ENCODE peak calls at places on chromosomes 4 and X, in nine cellular contexts. D is ovary, L is neural crest cell, Z is foreskin fibroblast, V is heart left ventricle, I is endodermal cell, O is GM10248, E is PC-3, W is K562. N is an unnamed sample.

GRCh38 chrX:129773649-129774458 is 5.9 kb upstream of the SASH3 start:
- DNase-seq in D (no peak), L (no peak), Z (no peak), V (no peak), I (no peak), O (no peak), E (no peak), W (no peak), N (no peak)

GRCh38 chrX:56615282-56615681 is 51.9 kb downstream of the UBQLN2 start:
- DNase-seq in D (no peak), L (no peak), Z (no peak), V (no peak), I (no peak), O (no peak), E (no peak), W (no peak), N (no peak)

GRCh38 chr4:142350886-142351285 is 495.2 kb downstream of the INPP4B start:
- DNase-seq in D (no peak), L (no peak), Z (peak), V (no peak), I (no peak), O (no peak), E (peak), W (no peak), N (no peak)

GRCh38 chr4:156335721-156336120 is 382.1 kb upstream of the CTSO start:
- DNase-seq in D (no peak), L (no peak), Z (no peak), V (no peak), I (no peak), O (no peak), E (no peak), W (no peak), N (no peak)

GRCh38 chr4:108486046-108486445 is 134.3 kb upstream of the RPL34 start:
- DNase-seq in D (no peak), L (no peak), Z (no peak), V (no peak), I (no peak), O (no peak), E (no peak), W (no peak), N (no peak)

GRCh38 chr4:71304289-71304850 is 34.5 kb upstream of the SLC4A4 start:
- DNase-seq in D (no peak), L (no peak), Z (peak), V (no peak), I (no peak), O (no peak), E (peak), W (no peak), N (no peak)

GRCh38 chrX:1412551-1413161 is 20.7 kb upstream of the SLC25A6 start:
- DNase-seq in D (no peak), L (no peak), Z (no peak), V (no peak), I (no peak), O (no peak), E (no peak), W (no peak), N (no peak)

GRCh38 chr4:53476232-53477037 is 99.0 kb downstream of the FIP1L1 start:
- DNase-seq in D (no peak), L (no peak), Z (peak), V (no peak), I (peak), O (no peak), E (peak), W (peak), N (no peak)

GRCh38 chr4:92091335-92091734 is 212.4 kb upstream of the GRID2 start:
- DNase-seq in D (no peak), L (no peak), Z (no peak), V (no peak), I (peak), O (no peak), E (peak), W (peak), N (peak)

GRCh38 chr4:137711502-137711901 is 179.2 kb upstream of the PCDH18 start:
- DNase-seq in D (no peak), L (no peak), Z (no peak), V (no peak), I (peak), O (no peak), E (no peak), W (no peak), N (peak)

GRCh38 chr4:56118055-56118454 is 169.3 kb downstream of the CEP135 start:
- DNase-seq in D (no peak), L (no peak), Z (no peak), V (no peak), I (no peak), O (no peak), E (no peak), W (no peak), N (no peak)

GRCh38 chr4:56106755-56107154 is 158.0 kb downstream of the CEP135 start:
- DNase-seq in D (no peak), L (no peak), Z (no peak), V (no peak), I (no peak), O (no peak), E (no peak), W (no peak), N (no peak)

GRCh38 chr4:56112377-56112776 is 163.6 kb downstream of the CEP135 start:
- DNase-seq in D (no peak), L (no peak), Z (no peak), V (no peak), I (peak), O (no peak), E (no peak), W (no peak), N (no peak)
- TF ChIP-seq CTCF in D (no peak), L (no peak), Z (no peak), V (no peak), I (peak), O (no peak), E (peak), W (no peak), N (no peak)

GRCh38 chrX:145393702-145394235 is 146.5 kb downstream of the SPANXN1 start:
- DNase-seq in D (no peak), L (no peak), Z (no peak), V (no peak), I (peak), O (no peak), E (peak), W (peak), N (no peak)
- TF ChIP-seq CTCF in D (no peak), L (peak), Z (no peak), V (no peak), I (peak), O (no peak), E (peak), W (no peak), N (no peak)

GRCh38 chr4:4329496-4329895 is 39.4 kb downstream of the ZBTB49 start:
- DNase-seq in D (no peak), L (no peak), Z (no peak), V (no peak), I (peak), O (no peak), E (no peak), W (no peak), N (no peak)

GRCh38 chr4:4328840-4329239 is 38.8 kb downstream of the ZBTB49 start:
- DNase-seq in D (no peak), L (no peak), Z (no peak), V (no peak), I (peak), O (no peak), E (no peak), W (no peak), N (no peak)

GRCh38 chr4:4332529-4332928 is 42.5 kb downstream of the ZBTB49 start:
- DNase-seq in D (no peak), L (no peak), Z (no peak), V (no peak), I (no peak), O (no peak), E (no peak), W (no peak), N (no peak)

GRCh38 chr4:4333265-4333706 is 43.2 kb downstream of the ZBTB49 start:
- DNase-seq in D (peak), L (no peak), Z (peak), V (peak), I (no peak), O (no peak), E (peak), W (no peak), N (no peak)

GRCh38 chr4:4330794-4331193 is 40.7 kb downstream of the ZBTB49 start:
- DNase-seq in D (no peak), L (no peak), Z (no peak), V (no peak), I (no peak), O (no peak), E (no peak), W (no peak), N (no peak)
- TF ChIP-seq CTCF in D (no peak), L (no peak), Z (no peak), V (no peak), I (no peak), O (no peak), E (no peak), W (no peak), N (no peak)

GRCh38 chrX:101357166-101357795 is 8.7 kb upstream of the TIMM8A start:
- DNase-seq in D (no peak), L (no peak), Z (peak), V (no peak), I (peak), O (no peak), E (peak), W (peak), N (no peak)
- TF ChIP-seq CTCF in D (no peak), L (peak), Z (no peak), V (no peak), I (peak), O (peak), E (peak), W (peak), N (peak)

DNA sequence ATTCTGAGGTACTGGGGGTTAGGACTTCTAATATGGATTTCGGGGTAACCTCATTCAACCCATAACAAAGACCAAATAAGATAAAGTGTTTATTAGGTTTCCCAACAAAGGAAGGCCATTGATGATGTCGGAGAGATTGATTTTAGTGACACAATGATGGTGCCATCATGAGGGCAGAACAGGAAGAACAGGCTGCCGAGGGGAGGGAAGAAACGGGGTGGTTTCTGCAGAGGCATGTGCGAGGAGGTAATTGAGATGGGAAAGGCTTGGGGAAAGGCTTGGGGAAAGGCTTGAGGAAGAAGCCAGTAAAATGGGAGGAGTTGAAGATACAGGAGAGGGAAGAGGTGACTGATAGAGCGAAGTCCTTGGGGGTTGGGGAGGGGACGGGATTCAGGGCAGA is 6.2 kb downstream of the HPSE start:
- DNase-seq in D (no peak), L (no peak), Z (peak), V (no peak), I (peak), O (no peak), E (no peak), W (peak), N (no peak)
- TF ChIP-seq CTCF in D (no peak), L (peak), Z (no peak), V (no peak), I (peak), O (no peak), E (no peak), W (peak), N (no peak)

DNA sequence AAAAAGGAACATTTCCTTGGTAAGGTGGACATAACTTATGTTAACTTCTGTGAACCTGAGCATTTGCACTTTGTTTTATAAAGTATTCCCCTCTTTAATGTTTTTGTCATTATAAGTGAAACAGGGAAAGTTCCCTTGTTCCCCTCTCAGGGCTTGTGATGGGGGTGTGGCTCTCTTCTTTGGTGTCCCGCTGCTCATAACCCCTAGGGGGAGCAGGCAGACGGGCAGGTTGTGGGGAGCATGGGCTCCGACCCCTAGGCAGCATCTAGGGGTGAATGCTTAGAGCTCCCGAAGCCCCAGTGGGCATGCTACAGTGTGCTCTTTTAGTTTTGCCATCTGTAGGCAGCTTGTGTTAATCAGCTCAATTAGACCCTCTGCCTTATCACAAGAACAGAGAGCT is 200.4 kb downstream of the DACH2 start:
- DNase-seq in D (no peak), L (no peak), Z (no peak), V (no peak), I (peak), O (no peak), E (no peak), W (peak), N (peak)
- TF ChIP-seq CTCF in D (no peak), L (peak), Z (no peak), V (no peak), I (peak), O (no peak), E (peak), W (no peak), N (no peak)

GRCh38 chrX:100413231-100413630 is 3.2 kb upstream of the PCDH19 start:
- DNase-seq in D (peak), L (peak), Z (peak), V (no peak), I (peak), O (peak), E (peak), W (peak), N (peak)
- TF ChIP-seq CTCF in D (peak), L (peak), Z (peak), V (peak), I (peak), O (peak), E (peak), W (no peak), N (peak)

GRCh38 chrX:103628386-103629290 is at the start of gene TCEAL1:
- DNase-seq in D (peak), L (peak), Z (peak), V (peak), I (peak), O (peak), E (peak), W (peak), N (peak)

GRCh38 chrX:103630171-103630511 is 1.4 kb downstream of the TCEAL1 start:
- DNase-seq in D (no peak), L (no peak), Z (no peak), V (no peak), I (no peak), O (no peak), E (no peak), W (no peak), N (no peak)

GRCh38 chrX:103631145-103631544 is 2.4 kb downstream of the TCEAL1 start:
- DNase-seq in D (peak), L (no peak), Z (no peak), V (no peak), I (no peak), O (no peak), E (no peak), W (no peak), N (no peak)

GRCh38 chrX:103626855-103627254 is 1.9 kb upstream of the TCEAL1 start:
- DNase-seq in D (no peak), L (no peak), Z (peak), V (no peak), I (no peak), O (no peak), E (peak), W (no peak), N (no peak)

DNA sequence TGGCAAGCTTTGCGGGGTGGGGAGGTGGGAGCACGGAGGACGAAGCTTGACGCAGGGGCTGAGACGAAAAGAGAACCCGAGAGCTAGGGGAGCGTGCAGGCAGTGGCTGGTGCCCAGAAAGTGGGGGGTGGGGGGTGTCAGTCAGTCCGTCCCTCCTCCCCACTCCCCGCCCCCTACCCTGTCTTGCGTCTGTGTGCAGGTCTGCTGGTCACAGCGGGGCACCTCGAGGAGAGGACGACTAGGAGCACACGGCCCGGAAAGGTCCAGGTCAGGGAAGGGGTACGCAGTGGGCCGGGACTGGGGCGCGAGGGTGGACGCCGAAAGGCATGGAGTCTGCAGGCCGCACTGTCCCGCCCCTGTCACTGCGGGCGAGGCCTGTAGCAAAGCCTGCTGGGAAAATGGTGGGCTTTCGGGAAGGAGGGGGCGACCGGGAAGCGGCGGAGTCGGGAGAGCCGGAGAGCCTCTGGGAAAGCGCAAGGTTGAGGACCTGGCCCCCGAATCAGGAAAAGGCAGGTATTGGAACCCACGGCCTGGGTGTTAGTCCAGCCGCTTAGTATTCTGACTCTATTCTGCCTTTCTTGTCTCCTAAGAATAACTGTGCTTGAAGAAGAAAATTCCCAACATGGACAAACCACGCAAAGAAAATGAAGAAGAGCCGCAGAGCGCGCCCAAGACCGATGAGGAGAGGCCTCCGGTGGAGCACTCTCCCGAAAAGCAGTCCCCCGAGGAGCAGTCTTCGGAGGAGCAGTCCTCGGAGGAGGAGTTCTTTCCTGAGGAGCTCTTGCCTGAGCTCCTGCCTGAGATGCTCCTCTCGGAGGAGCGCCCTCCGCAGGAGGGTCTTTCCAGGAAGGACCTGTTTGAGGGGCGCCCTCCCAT is 758 bp downstream of the TCEAL1 start:
- DNase-seq in D (peak), L (peak), Z (peak), V (peak), I (peak), O (peak), E (peak), W (peak), N (peak)
- TF ChIP-seq CTCF in D (peak), L (peak), Z (peak), V (peak), I (peak), O (peak), E (peak), W (peak), N (no peak)

GRCh38 chr4:105624530-105624929 is 72.1 kb downstream of the ARHGEF38 start:
- DNase-seq in D (no peak), L (no peak), Z (peak), V (peak), I (no peak), O (peak), E (no peak), W (no peak), N (no peak)
- TF ChIP-seq CTCF in D (no peak), L (no peak), Z (no peak), V (no peak), I (no peak), O (no peak), E (no peak), W (no peak), N (no peak)